ENCODE peak calls at places on chromosomes 4 and X, in ten cellular contexts. One of them, this sample, is unnamed.

GRCh38 chrX:16711219-16712115 is 1.0 kb downstream of the CTPS2 start:
- DNase-seq in fibroblast of lung: no peak
- DNase-seq in lower lobe of right lung: no peak
- DNase-seq in upper lobe of right lung: no peak
- DNase-seq in heart right ventricle: no peak
- DNase-seq in esophagus squamous epithelium: no peak
- DNase-seq in nephron progenitor cell: no peak
- DNase-seq in GM23338: peak
- DNase-seq in body of pancreas: no peak
- DNase-seq in GM12865: peak
- DNase-seq in this sample: peak

GRCh38 chr4:147378780-147379179 is 102.1 kb upstream of the EDNRA start:
- DNase-seq in fibroblast of lung: no peak
- DNase-seq in lower lobe of right lung: no peak
- DNase-seq in upper lobe of right lung: no peak
- DNase-seq in heart right ventricle: no peak
- DNase-seq in esophagus squamous epithelium: no peak
- DNase-seq in nephron progenitor cell: no peak
- DNase-seq in GM23338: peak
- DNase-seq in body of pancreas: no peak
- DNase-seq in GM12865: no peak
- DNase-seq in this sample: no peak

GRCh38 chrX:103464071-103464773 is 55.1 kb downstream of the RAB40A start:
- DNase-seq in fibroblast of lung: peak
- DNase-seq in lower lobe of right lung: no peak
- DNase-seq in upper lobe of right lung: no peak
- DNase-seq in heart right ventricle: no peak
- DNase-seq in esophagus squamous epithelium: no peak
- DNase-seq in nephron progenitor cell: peak
- DNase-seq in GM23338: peak
- DNase-seq in body of pancreas: peak
- DNase-seq in GM12865: peak
- DNase-seq in this sample: peak

GRCh38 chrX:70262952-70263567 is 3.1 kb upstream of the P2RY4 start:
- DNase-seq in fibroblast of lung: peak
- DNase-seq in lower lobe of right lung: no peak
- DNase-seq in upper lobe of right lung: peak
- DNase-seq in heart right ventricle: peak
- DNase-seq in esophagus squamous epithelium: no peak
- DNase-seq in nephron progenitor cell: peak
- DNase-seq in GM23338: peak
- DNase-seq in body of pancreas: peak
- DNase-seq in GM12865: peak
- DNase-seq in this sample: peak

GRCh38 chr4:88242144-88242543 is 42.2 kb downstream of the PPM1K start:
- DNase-seq in fibroblast of lung: no peak
- DNase-seq in lower lobe of right lung: no peak
- DNase-seq in upper lobe of right lung: no peak
- DNase-seq in heart right ventricle: no peak
- DNase-seq in esophagus squamous epithelium: no peak
- DNase-seq in nephron progenitor cell: no peak
- DNase-seq in GM23338: no peak
- DNase-seq in body of pancreas: no peak
- DNase-seq in GM12865: no peak
- DNase-seq in this sample: no peak

GRCh38 chr4:13344216-13344615 is 139.9 kb downstream of the RAB28 start:
- DNase-seq in fibroblast of lung: no peak
- DNase-seq in lower lobe of right lung: no peak
- DNase-seq in upper lobe of right lung: no peak
- DNase-seq in heart right ventricle: no peak
- DNase-seq in esophagus squamous epithelium: no peak
- DNase-seq in nephron progenitor cell: no peak
- DNase-seq in GM23338: no peak
- DNase-seq in body of pancreas: no peak
- DNase-seq in GM12865: no peak
- DNase-seq in this sample: no peak

GRCh38 chr4:174260099-174260498 is 23.4 kb downstream of the FBXO8 start:
- DNase-seq in fibroblast of lung: peak
- DNase-seq in lower lobe of right lung: no peak
- DNase-seq in upper lobe of right lung: no peak
- DNase-seq in heart right ventricle: no peak
- DNase-seq in esophagus squamous epithelium: no peak
- DNase-seq in nephron progenitor cell: no peak
- DNase-seq in GM23338: no peak
- DNase-seq in body of pancreas: no peak
- DNase-seq in GM12865: no peak
- DNase-seq in this sample: no peak

GRCh38 chr4:154036856-154037255 is 248.0 kb upstream of the SFRP2 start:
- DNase-seq in fibroblast of lung: no peak
- DNase-seq in lower lobe of right lung: no peak
- DNase-seq in upper lobe of right lung: no peak
- DNase-seq in heart right ventricle: no peak
- DNase-seq in esophagus squamous epithelium: no peak
- DNase-seq in nephron progenitor cell: no peak
- DNase-seq in GM23338: no peak
- DNase-seq in body of pancreas: no peak
- DNase-seq in GM12865: no peak
- DNase-seq in this sample: no peak

GRCh38 chr4:94410678-94411206 is 41.0 kb upstream of the PDLIM5 start:
- DNase-seq in fibroblast of lung: no peak
- DNase-seq in lower lobe of right lung: no peak
- DNase-seq in upper lobe of right lung: no peak
- DNase-seq in heart right ventricle: peak
- DNase-seq in esophagus squamous epithelium: no peak
- DNase-seq in nephron progenitor cell: no peak
- DNase-seq in GM23338: no peak
- DNase-seq in body of pancreas: no peak
- DNase-seq in GM12865: no peak
- DNase-seq in this sample: no peak

GRCh38 chrX:47248576-47248975 is 15.8 kb downstream of the USP11 start:
- DNase-seq in fibroblast of lung: no peak
- DNase-seq in lower lobe of right lung: no peak
- DNase-seq in upper lobe of right lung: no peak
- DNase-seq in heart right ventricle: no peak
- DNase-seq in esophagus squamous epithelium: no peak
- DNase-seq in nephron progenitor cell: no peak
- DNase-seq in GM23338: no peak
- DNase-seq in body of pancreas: no peak
- DNase-seq in GM12865: no peak
- DNase-seq in this sample: no peak

GRCh38 chr4:150619032-150619431 is 37.1 kb downstream of the MAB21L2 start:
- DNase-seq in fibroblast of lung: peak
- DNase-seq in lower lobe of right lung: no peak
- DNase-seq in upper lobe of right lung: no peak
- DNase-seq in heart right ventricle: no peak
- DNase-seq in esophagus squamous epithelium: no peak
- DNase-seq in nephron progenitor cell: no peak
- DNase-seq in GM23338: no peak
- DNase-seq in body of pancreas: no peak
- DNase-seq in GM12865: no peak
- DNase-seq in this sample: no peak

GRCh38 chr4:30269850-30270249 is 450.3 kb upstream of the PCDH7 start:
- DNase-seq in fibroblast of lung: no peak
- DNase-seq in lower lobe of right lung: no peak
- DNase-seq in upper lobe of right lung: no peak
- DNase-seq in heart right ventricle: no peak
- DNase-seq in esophagus squamous epithelium: no peak
- DNase-seq in nephron progenitor cell: no peak
- DNase-seq in GM23338: peak
- DNase-seq in body of pancreas: no peak
- DNase-seq in GM12865: no peak
- DNase-seq in this sample: no peak

GRCh38 chr4:151129801-151130200 is 30.4 kb downstream of the RPS3A start:
- DNase-seq in fibroblast of lung: no peak
- DNase-seq in lower lobe of right lung: no peak
- DNase-seq in upper lobe of right lung: no peak
- DNase-seq in heart right ventricle: no peak
- DNase-seq in esophagus squamous epithelium: no peak
- DNase-seq in nephron progenitor cell: no peak
- DNase-seq in GM23338: no peak
- DNase-seq in body of pancreas: no peak
- DNase-seq in GM12865: no peak
- DNase-seq in this sample: no peak

GRCh38 chr4:12588572-12588971 is 895.6 kb downstream of the RAB28 start:
- DNase-seq in fibroblast of lung: no peak
- DNase-seq in lower lobe of right lung: no peak
- DNase-seq in upper lobe of right lung: no peak
- DNase-seq in heart right ventricle: no peak
- DNase-seq in esophagus squamous epithelium: no peak
- DNase-seq in nephron progenitor cell: no peak
- DNase-seq in GM23338: no peak
- DNase-seq in body of pancreas: no peak
- DNase-seq in GM12865: no peak
- DNase-seq in this sample: no peak

GRCh38 chr4:17811078-17811603 is 362 bp downstream of the NCAPG start:
- DNase-seq in fibroblast of lung: peak
- DNase-seq in lower lobe of right lung: no peak
- DNase-seq in upper lobe of right lung: no peak
- DNase-seq in heart right ventricle: peak
- DNase-seq in esophagus squamous epithelium: no peak
- DNase-seq in nephron progenitor cell: no peak
- DNase-seq in GM23338: no peak
- DNase-seq in body of pancreas: no peak
- DNase-seq in GM12865: peak
- DNase-seq in this sample: peak

GRCh38 chrX:6981718-6982406 is 165.7 kb upstream of the STS start:
- DNase-seq in fibroblast of lung: no peak
- DNase-seq in lower lobe of right lung: no peak
- DNase-seq in upper lobe of right lung: no peak
- DNase-seq in heart right ventricle: no peak
- DNase-seq in esophagus squamous epithelium: no peak
- DNase-seq in nephron progenitor cell: no peak
- DNase-seq in GM23338: no peak
- DNase-seq in body of pancreas: no peak
- DNase-seq in GM12865: no peak
- DNase-seq in this sample: no peak

GRCh38 chrX:116318672-116319071 is 117.7 kb upstream of the SLC6A14 start:
- DNase-seq in fibroblast of lung: no peak
- DNase-seq in lower lobe of right lung: no peak
- DNase-seq in upper lobe of right lung: no peak
- DNase-seq in heart right ventricle: no peak
- DNase-seq in esophagus squamous epithelium: no peak
- DNase-seq in nephron progenitor cell: no peak
- DNase-seq in GM23338: no peak
- DNase-seq in body of pancreas: no peak
- DNase-seq in GM12865: no peak
- DNase-seq in this sample: no peak

GRCh38 chr4:92012899-92013867 is 290.6 kb upstream of the GRID2 start:
- DNase-seq in fibroblast of lung: no peak
- DNase-seq in lower lobe of right lung: no peak
- DNase-seq in upper lobe of right lung: no peak
- DNase-seq in heart right ventricle: no peak
- DNase-seq in esophagus squamous epithelium: no peak
- DNase-seq in nephron progenitor cell: peak
- DNase-seq in GM23338: peak
- DNase-seq in body of pancreas: peak
- DNase-seq in GM12865: no peak
- DNase-seq in this sample: no peak

GRCh38 chr4:92014060-92014459 is 289.7 kb upstream of the GRID2 start:
- DNase-seq in fibroblast of lung: no peak
- DNase-seq in lower lobe of right lung: no peak
- DNase-seq in upper lobe of right lung: no peak
- DNase-seq in heart right ventricle: no peak
- DNase-seq in esophagus squamous epithelium: no peak
- DNase-seq in nephron progenitor cell: no peak
- DNase-seq in GM23338: no peak
- DNase-seq in body of pancreas: no peak
- DNase-seq in GM12865: no peak
- DNase-seq in this sample: no peak
- TF ChIP-seq CTCF in fibroblast of lung: no peak
- TF ChIP-seq CTCF in lower lobe of right lung: no peak
- TF ChIP-seq CTCF in upper lobe of right lung: no peak
- TF ChIP-seq CTCF in heart right ventricle: no peak
- TF ChIP-seq CTCF in esophagus squamous epithelium: no peak
- TF ChIP-seq CTCF in nephron progenitor cell: no peak
- TF ChIP-seq CTCF in GM23338: no peak
- TF ChIP-seq CTCF in body of pancreas: no peak
- TF ChIP-seq CTCF in GM12865: no peak
- TF ChIP-seq CTCF in this sample: no peak

GRCh38 chr4:73434311-73434710 is 1.7 kb upstream of the AFP start:
- DNase-seq in fibroblast of lung: peak
- DNase-seq in lower lobe of right lung: no peak
- DNase-seq in upper lobe of right lung: no peak
- DNase-seq in heart right ventricle: no peak
- DNase-seq in esophagus squamous epithelium: no peak
- DNase-seq in nephron progenitor cell: no peak
- DNase-seq in GM23338: peak
- DNase-seq in body of pancreas: no peak
- DNase-seq in GM12865: no peak
- DNase-seq in this sample: peak
- TF ChIP-seq CTCF in fibroblast of lung: peak
- TF ChIP-seq CTCF in lower lobe of right lung: peak
- TF ChIP-seq CTCF in upper lobe of right lung: peak
- TF ChIP-seq CTCF in heart right ventricle: peak
- TF ChIP-seq CTCF in esophagus squamous epithelium: no peak
- TF ChIP-seq CTCF in nephron progenitor cell: peak
- TF ChIP-seq CTCF in GM23338: no peak
- TF ChIP-seq CTCF in body of pancreas: no peak
- TF ChIP-seq CTCF in GM12865: peak
- TF ChIP-seq CTCF in this sample: peak

GRCh38 chrX:131747173-131747572 is 203.3 kb downstream of the OR13H1 start:
- DNase-seq in fibroblast of lung: peak
- DNase-seq in lower lobe of right lung: no peak
- DNase-seq in upper lobe of right lung: no peak
- DNase-seq in heart right ventricle: no peak
- DNase-seq in esophagus squamous epithelium: no peak
- DNase-seq in nephron progenitor cell: no peak
- DNase-seq in GM23338: no peak
- DNase-seq in body of pancreas: peak
- DNase-seq in GM12865: peak
- DNase-seq in this sample: no peak
- TF ChIP-seq CTCF in fibroblast of lung: no peak
- TF ChIP-seq CTCF in lower lobe of right lung: no peak
- TF ChIP-seq CTCF in upper lobe of right lung: no peak
- TF ChIP-seq CTCF in heart right ventricle: no peak
- TF ChIP-seq CTCF in esophagus squamous epithelium: peak
- TF ChIP-seq CTCF in nephron progenitor cell: no peak
- TF ChIP-seq CTCF in GM23338: no peak
- TF ChIP-seq CTCF in body of pancreas: no peak
- TF ChIP-seq CTCF in GM12865: no peak
- TF ChIP-seq CTCF in this sample: no peak

DNA sequence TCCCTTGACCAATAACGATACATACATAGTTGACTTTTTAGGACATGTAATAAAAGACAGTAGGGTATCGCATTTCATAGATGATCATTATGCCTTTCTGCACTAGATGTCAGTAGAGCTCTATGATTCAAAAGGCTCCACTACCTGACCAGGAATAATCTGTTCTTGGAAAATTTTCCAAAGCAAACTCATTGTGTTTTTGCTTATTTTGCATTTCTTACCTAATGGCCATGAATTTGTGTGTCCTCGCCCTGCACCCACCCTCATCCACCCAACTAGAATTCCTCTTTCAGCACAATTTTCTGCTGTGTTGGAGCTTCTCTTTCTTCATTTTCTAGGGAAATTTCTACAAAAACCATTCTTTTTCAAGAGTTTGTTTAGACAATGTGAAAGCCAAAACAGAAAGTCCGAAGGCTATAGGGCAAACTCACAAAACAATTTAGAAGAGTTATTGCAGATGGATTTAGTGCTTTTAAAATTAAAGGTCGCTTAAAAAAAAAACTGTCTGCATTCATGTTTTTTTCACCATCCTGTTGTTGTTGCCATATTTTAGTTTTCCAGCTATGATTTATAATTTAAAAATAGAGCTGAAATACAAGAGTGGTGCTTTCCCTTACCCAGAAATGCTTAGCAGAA is 183.6 kb downstream of the SPATA18 start:
- DNase-seq in fibroblast of lung: no peak
- DNase-seq in lower lobe of right lung: no peak
- DNase-seq in upper lobe of right lung: no peak
- DNase-seq in heart right ventricle: no peak
- DNase-seq in esophagus squamous epithelium: no peak
- DNase-seq in nephron progenitor cell: no peak
- DNase-seq in GM23338: peak
- DNase-seq in body of pancreas: no peak
- DNase-seq in GM12865: no peak
- DNase-seq in this sample: no peak
- TF ChIP-seq CTCF in fibroblast of lung: peak
- TF ChIP-seq CTCF in lower lobe of right lung: peak
- TF ChIP-seq CTCF in upper lobe of right lung: peak
- TF ChIP-seq CTCF in heart right ventricle: peak
- TF ChIP-seq CTCF in esophagus squamous epithelium: no peak
- TF ChIP-seq CTCF in nephron progenitor cell: peak
- TF ChIP-seq CTCF in GM23338: peak
- TF ChIP-seq CTCF in body of pancreas: peak
- TF ChIP-seq CTCF in GM12865: no peak
- TF ChIP-seq CTCF in this sample: no peak

This sample was measured in GM20000.